ENCODE peak calls at places on chromosomes 1 and 21, in ten cellular contexts. Z is NCI-H748 treated with DMSO at 0.1 percent for 48 hours; P is AG09309; M is NCI-H1092; N is stomach; C is activated T-cell treated with anti-CD3 and anti-CD28 coated beads, Interleukin-2, amount 50 U/mL, for 72 hours; A is epithelial cell of esophagus; Q is fibroblast of villous mesenchyme; E is GM13976; V is activated gamma-delta T cell treated with Interleukin-2 at 50 U/mL for 16 hours. D is an unnamed sample.

GRCh38 chr1:150841626-150842025 is 33.6 kb upstream of the CTSK start:
- DNase-seq in Z (no peak), P (no peak), M (no peak), N (no peak), C (peak; percentile 8), A (no peak), Q (no peak), E (peak; percentile 28), V (no peak), D (no peak)

GRCh38 chr1:214354440-214355148 is 73.6 kb downstream of the SMYD2 start:
- DNase-seq in Z (no peak), P (no peak), M (no peak), N (no peak), C (no peak), A (no peak), Q (peak; percentile 47), E (no peak), V (no peak), D (no peak)

GRCh38 chr21:32806810-32807386 is 35.3 kb upstream of the PAXBP1 start:
- DNase-seq in Z (no peak), P (no peak), M (no peak), N (no peak), C (peak; percentile 21), A (no peak), Q (no peak), E (no peak), V (no peak), D (peak; percentile 44)

GRCh38 chr1:10309240-10310011 is 89.4 kb upstream of the PGD start:
- DNase-seq in Z (no peak), P (no peak), M (no peak), N (no peak), C (no peak), A (no peak), Q (no peak), E (no peak), V (no peak), D (no peak)

GRCh38 chr21:36113647-36114428 is 21.0 kb upstream of the CBR3 start:
- DNase-seq in Z (no peak), P (no peak), M (peak; percentile 31), N (peak; percentile 85), C (peak; percentile 62), A (peak; percentile 66), Q (peak; percentile 33), E (no peak), V (no peak), D (peak; percentile 43)

GRCh38 chr1:184387069-184387870 is 441 bp downstream of the C1orf21 start:
- DNase-seq in Z (no peak), P (no peak), M (peak; percentile 45), N (no peak), C (peak; percentile 48), A (peak; percentile 47), Q (no peak), E (peak; percentile 43), V (peak; percentile 68), D (peak; percentile 34)

GRCh38 chr1:22629886-22630285 is 6.5 kb upstream of the C1QA start:
- DNase-seq in Z (no peak), P (no peak), M (no peak), N (no peak), C (no peak), A (no peak), Q (no peak), E (no peak), V (no peak), D (no peak)

GRCh38 chr21:44529011-44529421 is 11.0 kb downstream of the KRTAP10-1 start:
- DNase-seq in Z (no peak), P (no peak), M (no peak), N (peak; percentile 18), C (no peak), A (no peak), Q (no peak), E (no peak), V (no peak), D (no peak)

GRCh38 chr1:174841747-174842146 is 158.0 kb upstream of the CACYBP start:
- DNase-seq in Z (no peak), P (no peak), M (no peak), N (no peak), C (no peak), A (no peak), Q (no peak), E (peak; percentile 34), V (no peak), D (no peak)

GRCh38 chr1:19814244-19814661 is 830 bp downstream of the RNF186 start:
- DNase-seq in Z (no peak), P (no peak), M (no peak), N (no peak), C (no peak), A (no peak), Q (no peak), E (no peak), V (no peak), D (no peak)

GRCh38 chr21:43884861-43885370 is 19.9 kb downstream of the AGPAT3 start:
- DNase-seq in Z (no peak), P (no peak), M (no peak), N (no peak), C (no peak), A (no peak), Q (no peak), E (no peak), V (no peak), D (no peak)

GRCh38 chr1:95451904-95452303 is 217.9 kb downstream of the RWDD3 start:
- DNase-seq in Z (no peak), P (no peak), M (no peak), N (no peak), C (no peak), A (no peak), Q (no peak), E (no peak), V (no peak), D (no peak)

GRCh38 chr1:16605213-16605525 is 8.2 kb downstream of the NBPF1 start:
- DNase-seq in Z (no peak), P (no peak), M (no peak), N (no peak), C (no peak), A (no peak), Q (no peak), E (no peak), V (no peak), D (no peak)

GRCh38 chr1:25109527-25109926 is 122.8 kb downstream of the SYF2 start:
- DNase-seq in Z (no peak), P (no peak), M (no peak), N (no peak), C (no peak), A (no peak), Q (no peak), E (no peak), V (no peak), D (peak; percentile 15)

GRCh38 chr1:53046930-53047329 is 15.1 kb upstream of the PODN start:
- DNase-seq in Z (no peak), P (no peak), M (no peak), N (no peak), C (no peak), A (no peak), Q (peak; percentile 58), E (no peak), V (no peak), D (no peak)

GRCh38 chr1:105137543-105138444 is 1388.1 kb downstream of the AMY1C start:
- DNase-seq in Z (no peak), P (no peak), M (no peak), N (no peak), C (no peak), A (peak; percentile 62), Q (no peak), E (peak; percentile 33), V (no peak), D (no peak)

GRCh38 chr1:192284927-192285326 is 31.9 kb upstream of the RGS21 start:
- DNase-seq in Z (no peak), P (no peak), M (no peak), N (no peak), C (no peak), A (no peak), Q (no peak), E (no peak), V (no peak), D (no peak)

GRCh38 chr1:67838180-67838912 is 5.1 kb upstream of the GNG12 start:
- DNase-seq in Z (no peak), P (peak; percentile 20), M (no peak), N (no peak), C (no peak), A (peak; percentile 60), Q (no peak), E (no peak), V (no peak), D (no peak)

GRCh38 chr1:52580283-52580682 is 21.9 kb upstream of the GPX7 start:
- DNase-seq in Z (no peak), P (no peak), M (no peak), N (no peak), C (no peak), A (no peak), Q (no peak), E (no peak), V (no peak), D (no peak)

GRCh38 chr1:61152706-61153105 is 70.3 kb downstream of the NFIA start:
- DNase-seq in Z (no peak), P (no peak), M (no peak), N (no peak), C (no peak), A (no peak), Q (no peak), E (no peak), V (no peak), D (no peak)

GRCh38 chr1:248821101-248821500 is 4.6 kb downstream of the SH3BP5L start:
- DNase-seq in Z (no peak), P (peak; percentile 49), M (no peak), N (no peak), C (no peak), A (peak; percentile 36), Q (peak; percentile 15), E (no peak), V (no peak), D (peak; percentile 5)

GRCh38 chr1:39737546-39738169 is 1.0 kb upstream of the PPIE start:
- DNase-seq in Z (no peak), P (no peak), M (no peak), N (no peak), C (peak; percentile 23), A (no peak), Q (peak; percentile 11), E (no peak), V (no peak), D (no peak)

GRCh38 chr1:211935448-211935970 is 99.8 kb downstream of the INTS7 start:
- DNase-seq in Z (no peak), P (no peak), M (no peak), N (no peak), C (peak; percentile 73), A (no peak), Q (no peak), E (peak; percentile 85), V (no peak), D (peak; percentile 88)

GRCh38 chr1:9044241-9044640 is 18.0 kb upstream of the SLC2A7 start:
- DNase-seq in Z (no peak), P (no peak), M (no peak), N (no peak), C (no peak), A (no peak), Q (no peak), E (no peak), V (no peak), D (no peak)

GRCh38 chr1:104156804-104157203 is 407.1 kb downstream of the AMY1C start:
- DNase-seq in Z (no peak), P (no peak), M (no peak), N (no peak), C (no peak), A (no peak), Q (no peak), E (no peak), V (no peak), D (no peak)